ENCODE peak calls at places on chromosome 13, in nine cellular contexts. I is non-pigmented ciliary epithelial cell, O is kidney glomerular epithelial cell, Y is heart right ventricle, T is frontal cortex, S is MG63, G is SW480, V is aorta, P is Kasumi-1. W is an unnamed sample.

GRCh38 chr13:74891610-74892009 is 590.4 kb downstream of the TBC1D4 start:
- DNase-seq in I (no peak), Y (no peak), P (no peak), G (no peak), S (peak; percentile 9), O (peak; percentile 28), T (no peak), V (no peak), W (peak; percentile 46)

GRCh38 chr13:48400820-48401219 is 12.1 kb downstream of the LPAR6 start:
- DNase-seq in P (peak; percentile 58), Y (no peak), I (peak; percentile 48), G (peak; percentile 3), O (peak; percentile 64), T (no peak), V (no peak), S (peak; percentile 32), W (no peak)

GRCh38 chr13:113905018-113905417 is 41.1 kb upstream of the GAS6 start:
- DNase-seq in G (no peak), I (no peak), T (no peak), Y (no peak), S (no peak), O (no peak), P (no peak), V (no peak), W (no peak)

GRCh38 chr13:25963681-25964080 is 88.1 kb downstream of the SHISA2 start:
- DNase-seq in S (no peak), T (no peak), Y (no peak), O (no peak), G (no peak), V (no peak), P (no peak), I (no peak), W (no peak)

GRCh38 chr13:72221276-72221962 is 354.4 kb upstream of the DACH1 start:
- DNase-seq in S (peak; percentile 25), P (no peak), I (no peak), T (no peak), G (peak; percentile 2), Y (no peak), O (no peak), V (no peak), W (no peak)

GRCh38 chr13:75946746-75947397 is 310.7 kb downstream of the LMO7 start:
- DNase-seq in I (no peak), T (no peak), P (no peak), V (no peak), Y (no peak), S (no peak), G (no peak), O (no peak), W (no peak)

GRCh38 chr13:106595623-106596022 is 27.7 kb upstream of the ARGLU1 start:
- DNase-seq in V (no peak), G (no peak), O (no peak), T (no peak), I (no peak), Y (peak; percentile 14), S (no peak), P (no peak), W (no peak)

GRCh38 chr13:27830010-27830409 is 37.7 kb downstream of the GSX1 start:
- DNase-seq in V (peak; percentile 50), Y (peak; percentile 15), G (peak; percentile 70), P (peak; percentile 0), S (peak; percentile 53), T (no peak), O (peak; percentile 27), I (no peak), W (no peak)

GRCh38 chr13:98923641-98924397 is 54.0 kb downstream of the DOCK9 start:
- DNase-seq in T (no peak), Y (no peak), P (no peak), S (no peak), I (no peak), G (no peak), O (no peak), V (no peak), W (no peak)

GRCh38 chr13:20394506-20394905 is 131.2 kb downstream of the CRYL1 start:
- DNase-seq in Y (no peak), V (no peak), S (no peak), G (no peak), T (no peak), O (no peak), P (no peak), I (no peak), W (no peak)